ENCODE peak calls at places on chromosomes 3 and 15, in six cellular contexts. P is GM23248, N is HCT116, I is MM.1S, G is SK-N-SH, V is OCI-LY7. J is an unnamed sample. For H3K4me1, the result is how much of the 10 kb centered on the place peaks cover.

GRCh38 chr15:67685008-67685599 is 140.2 kb upstream of the SKOR1 start:
- DNase-seq in G (peak), V (peak), I (peak), N (peak), P (peak), J (peak)

GRCh38 chr3:151386063-151386462 is 1.5 kb upstream of the P2RY12 start:
- DNase-seq in I (no peak), N (no peak), P (peak), G (no peak), V (no peak), J (no peak)

GRCh38 chr3:37310666-37311050 is 136.3 kb upstream of the LRRFIP2 start:
- DNase-seq in V (no peak), P (peak), N (no peak), G (no peak), I (no peak), J (no peak)

GRCh38 chr15:58469432-58470353 is 37.9 kb downstream of the LIPC start:
- DNase-seq in P (peak), G (no peak), I (no peak), V (no peak), N (peak), J (peak)

GRCh38 chr3:38226273-38226672 is 39.3 kb upstream of the SLC22A13 start:
- DNase-seq in G (no peak), P (peak), I (no peak), N (no peak), V (no peak), J (no peak)

GRCh38 chr3:141940204-141940776 is 63.8 kb downstream of the ATP1B3 start:
- DNase-seq in V (peak), G (peak), P (peak), I (no peak), N (peak), J (peak)

GRCh38 chr15:62503451-62503850 is 338.4 kb upstream of the C2CD4B start:
- DNase-seq in V (no peak), G (no peak), I (no peak), P (peak), N (no peak), J (no peak)

GRCh38 chr15:50415752-50416404 is 8.3 kb upstream of the USP8 start:
- DNase-seq in N (peak), P (no peak), I (no peak), G (no peak), V (peak), J (no peak)

GRCh38 chr3:155737844-155738460 is 6.9 kb downstream of the PLCH1 start:
- DNase-seq in N (peak), G (no peak), I (no peak), V (no peak), P (no peak), J (peak)

GRCh38 chr3:106860182-106860581 is 517.1 kb upstream of the CCDC54 start:
- DNase-seq in N (no peak), G (no peak), V (no peak), P (peak), I (no peak), J (no peak)

GRCh38 chr15:72179950-72180581 is 17.5 kb downstream of the GRAMD2A start:
- DNase-seq in G (no peak), N (no peak), P (no peak), I (no peak), V (no peak), J (peak)

GRCh38 chr3:51995346-51996156 is at the start of gene RPL29:
- DNase-seq in G (peak), N (peak), I (peak), V (peak), P (peak), J (peak)

GRCh38 chr3:126934991-126935390 is 47.9 kb upstream of the PLXNA1 start:
- DNase-seq in I (no peak), V (no peak), G (no peak), N (no peak), P (no peak), J (no peak)

GRCh38 chr3:88188436-88188835 is 38.7 kb downstream of the C3orf38 start:
- DNase-seq in P (no peak), G (peak), N (no peak), I (no peak), V (no peak), J (no peak)

GRCh38 chr3:183261103-183261502 is 8.1 kb downstream of the B3GNT5 start:
- DNase-seq in N (no peak), P (no peak), V (no peak), G (no peak), I (no peak), J (no peak)

GRCh38 chr3:27632431-27633223 is 89.5 kb downstream of the EOMES start:
- DNase-seq in N (no peak), P (peak), G (peak), I (peak), V (no peak), J (peak)

GRCh38 chr3:186241910-186242821 is 119.9 kb downstream of the DGKG start:
- DNase-seq in I (peak), P (peak), G (peak), V (peak), N (peak), J (peak)

GRCh38 chr3:119359476-119359998 is 65.4 kb downstream of the ARHGAP31 start:
- DNase-seq in V (peak), P (no peak), G (no peak), I (no peak), N (no peak), J (no peak)

GRCh38 chr15:80404719-80405553 is 754 bp downstream of the ARNT2 start:
- DNase-seq in I (no peak), N (no peak), V (no peak), P (no peak), G (peak), J (peak)

GRCh38 chr3:130846181-130846580 is 47.7 kb upstream of the ATP2C1 start:
- DNase-seq in V (no peak), I (no peak), G (no peak), P (no peak), N (no peak), J (no peak)

GRCh38 chr3:57464011-57464410 is 80.1 kb downstream of the DNAH12 start:
- DNase-seq in I (no peak), P (no peak), V (no peak), N (no peak), G (no peak), J (no peak)
- TF ChIP-seq EZH2phosphoT487 in I (no peak), P (no peak), V (no peak), N (no peak), G (no peak), J (no peak)

DNA sequence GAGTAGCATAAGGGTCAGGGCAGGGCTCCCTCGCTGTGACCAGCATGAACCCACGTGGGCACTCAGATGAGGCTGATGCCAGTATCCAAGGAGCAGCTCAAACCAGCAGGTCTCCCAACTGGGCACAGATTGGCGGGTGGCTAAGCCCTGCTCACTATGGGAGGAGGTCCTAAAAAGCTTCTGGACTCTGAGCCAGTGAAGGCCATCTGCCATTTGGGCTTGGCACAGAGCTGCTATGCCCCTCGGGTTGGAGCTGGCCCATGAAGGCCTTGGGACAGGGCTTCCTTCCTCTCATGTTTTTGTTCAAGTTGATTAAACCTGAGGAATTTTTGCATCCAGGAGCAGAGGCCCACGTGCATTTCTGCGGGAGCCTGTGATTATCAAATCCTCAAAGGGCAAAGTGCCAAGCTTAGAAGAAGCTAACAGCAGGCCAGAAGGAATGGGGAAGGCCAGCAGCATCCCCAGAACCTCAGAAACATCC is 4.3 kb upstream of the STRA6 start:
- DNase-seq in I (no peak), P (no peak), G (no peak), N (no peak), V (no peak), J (no peak)
- H3K4me1 ChIP-seq in I (under half), P (under half), G (half or more), N (under half), V (under half), J (half or more)

DNA sequence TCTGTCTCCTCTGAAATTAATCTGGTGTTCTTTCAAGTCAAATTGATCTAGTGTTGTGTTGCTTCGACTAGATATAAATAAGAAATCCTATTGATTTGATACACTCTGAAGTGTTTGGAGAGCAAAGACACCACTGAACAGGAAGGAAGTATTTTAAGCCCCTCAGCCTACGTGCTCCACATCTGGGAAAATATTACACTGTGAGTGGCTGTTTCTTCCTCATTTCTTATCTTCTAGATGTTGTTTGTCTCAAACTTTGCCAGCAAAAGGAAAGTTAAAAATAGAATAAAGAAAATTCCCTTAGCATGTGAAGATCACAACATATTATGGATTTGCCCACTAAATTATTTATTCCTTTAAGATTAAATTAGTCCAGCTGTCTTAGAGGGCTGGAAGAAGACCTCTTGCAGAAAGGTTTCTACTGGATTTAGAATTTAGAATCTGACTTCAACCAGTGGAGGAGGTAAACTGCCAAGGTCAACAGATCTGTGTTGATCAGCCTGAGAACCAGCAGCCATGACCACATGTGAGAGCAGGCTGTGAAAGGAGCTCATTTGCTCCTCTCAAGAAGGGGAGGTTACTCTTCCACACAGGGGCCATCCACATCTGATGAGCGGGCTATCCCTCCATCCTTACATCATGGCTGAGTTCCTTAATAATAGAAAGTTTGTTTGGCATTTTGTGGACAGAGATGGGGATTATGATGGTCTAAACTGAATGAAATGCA is 46.3 kb upstream of the ACKR4 start:
- DNase-seq in G (no peak), V (no peak), I (peak), N (no peak), P (no peak), J (no peak)
- H3K27ac ChIP-seq in G (no peak), V (no peak), I (peak), N (no peak), P (peak), J (no peak)

GRCh38 chr3:12954891-12955650 is 113.7 kb upstream of the RPL32 start:
- DNase-seq in G (peak), N (no peak), V (peak), P (peak), I (no peak), J (no peak)
- TF ChIP-seq EZH2phosphoT487 in G (no peak), N (no peak), V (no peak), P (no peak), I (no peak), J (no peak)

J was measured in neural progenitor cell.